ENCODE peak calls at places on chromosomes 4 and X, in nine cellular contexts. X is RCC 7860; O is Kasumi-1; G is stimulated activated CD8-positive, alpha-beta memory T cell treated with anti-CD3 and anti-CD28 coated beads, Interleukin-4, amount 100 ng/mL, for 1 hour; C is ELR; I is CD8-positive, alpha-beta memory T cell; J is MCF 10A; U is fibroblast of gingiva; Z is aorta. M is an unnamed sample.

GRCh38 chr4:102823897-102824296 is 3.5 kb downstream of the UBE2D3 start:
- DNase-seq in O (no peak), X (no peak), I (no peak), G (no peak), U (peak), Z (no peak), C (no peak), J (no peak), M (no peak)

GRCh38 chrX:52933976-52934703 is 24.2 kb downstream of the FAM156A start:
- DNase-seq in I (no peak), Z (no peak), O (no peak), U (no peak), J (no peak), G (no peak), X (peak), C (no peak), M (no peak)

GRCh38 chr4:30868257-30868656 is 148.1 kb downstream of the PCDH7 start:
- DNase-seq in X (no peak), Z (no peak), J (no peak), G (no peak), U (no peak), C (no peak), O (no peak), I (no peak), M (no peak)

GRCh38 chr4:8832130-8832930 is 39.3 kb downstream of the HMX1 start:
- DNase-seq in U (no peak), Z (peak), X (no peak), J (peak), G (no peak), O (no peak), C (no peak), I (no peak), M (no peak)

GRCh38 chrX:53288173-53288572 is 6.8 kb upstream of the IQSEC2 start:
- DNase-seq in Z (no peak), X (no peak), C (no peak), G (no peak), I (peak), J (no peak), U (peak), O (peak), M (peak)

GRCh38 chr4:126532527-126532926 is 1100.2 kb upstream of the INTU start:
- DNase-seq in G (no peak), J (no peak), I (no peak), O (no peak), Z (no peak), C (no peak), X (no peak), U (no peak), M (no peak)

GRCh38 chr4:176422511-176422910 is 102.7 kb downstream of the SPCS3 start:
- DNase-seq in G (no peak), I (no peak), Z (no peak), J (no peak), X (no peak), O (no peak), U (no peak), C (no peak), M (no peak)

GRCh38 chr4:116070283-116070682 is 956.9 kb upstream of the NDST4 start:
- DNase-seq in C (peak), J (no peak), Z (no peak), G (no peak), U (no peak), X (no peak), I (no peak), O (no peak), M (no peak)

GRCh38 chrX:40504801-40505605 is 75.8 kb upstream of the ATP6AP2 start:
- DNase-seq in J (peak), I (no peak), C (peak), G (no peak), X (peak), O (no peak), U (peak), Z (no peak), M (no peak)

GRCh38 chr4:157291071-157291470 is 70.5 kb downstream of the GRIA2 start:
- DNase-seq in Z (no peak), X (no peak), C (peak), J (no peak), O (no peak), I (no peak), G (no peak), U (no peak), M (no peak)

GRCh38 chr4:107148922-107149321 is 112.8 kb upstream of the DKK2 start:
- DNase-seq in O (no peak), U (no peak), X (no peak), G (no peak), J (no peak), C (no peak), Z (no peak), I (no peak), M (no peak)

GRCh38 chr4:145827885-145828284 is 110.7 kb downstream of the ZNF827 start:
- DNase-seq in U (no peak), C (no peak), Z (no peak), O (no peak), J (no peak), X (no peak), G (no peak), I (no peak), M (no peak)

GRCh38 chr4:125739760-125740159 is 425.0 kb downstream of the FAT4 start:
- DNase-seq in Z (no peak), J (no peak), C (no peak), U (no peak), O (no peak), I (no peak), G (no peak), X (no peak), M (no peak)

GRCh38 chrX:37959212-37960021 is 46.9 kb upstream of the SYTL5 start:
- DNase-seq in X (no peak), U (no peak), C (no peak), G (no peak), Z (no peak), I (no peak), O (no peak), J (no peak), M (no peak)

GRCh38 chrX:37781808-37782207 is 1.9 kb downstream of the CYBB start:
- DNase-seq in X (no peak), G (no peak), Z (no peak), O (no peak), U (no peak), I (no peak), J (no peak), C (no peak), M (no peak)

GRCh38 chr4:77021614-77022089 is 54.1 kb downstream of the CCNI start:
- DNase-seq in G (no peak), J (peak), O (no peak), U (peak), C (no peak), Z (no peak), X (no peak), I (no peak), M (no peak)

GRCh38 chr4:153267013-153267412 is 62.8 kb downstream of the TRIM2 start:
- DNase-seq in O (no peak), G (no peak), Z (no peak), J (peak), C (no peak), U (peak), I (no peak), X (no peak), M (no peak)

GRCh38 chr4:151038452-151039157 is 23.5 kb upstream of the LRBA start:
- DNase-seq in I (no peak), J (no peak), X (no peak), Z (no peak), C (no peak), U (no peak), G (no peak), O (no peak), M (no peak)

GRCh38 chr4:19945501-19945900 is 306.2 kb upstream of the SLIT2 start:
- DNase-seq in X (no peak), Z (no peak), O (no peak), G (no peak), U (peak), J (no peak), C (no peak), I (no peak), M (no peak)

GRCh38 chr4:44145868-44146267 is 302.7 kb downstream of the KCTD8 start:
- DNase-seq in X (no peak), I (no peak), U (no peak), G (no peak), J (peak), O (peak), C (peak), Z (no peak), M (no peak)

GRCh38 chrX:119455264-119455663 is 13.0 kb upstream of the SLC25A5 start:
- DNase-seq in I (no peak), O (no peak), U (peak), Z (no peak), G (no peak), J (peak), C (peak), X (no peak), M (no peak)

GRCh38 chr4:74451214-74451661 is 6.3 kb downstream of the AREG start:
- DNase-seq in J (peak), C (peak), U (peak), O (peak), X (peak), Z (no peak), I (no peak), G (no peak), M (no peak)

GRCh38 chrX:149497626-149498025 is 7.5 kb downstream of the IDS start:
- DNase-seq in G (no peak), U (peak), O (no peak), X (peak), C (peak), J (no peak), Z (no peak), I (no peak), M (no peak)

GRCh38 chrX:70527053-70527452 is 82.4 kb downstream of the DLG3 start:
- DNase-seq in J (no peak), I (no peak), U (no peak), G (no peak), X (peak), C (no peak), Z (no peak), O (no peak), M (no peak)

GRCh38 chr4:154186888-154187287 is 304.7 kb downstream of the DCHS2 start:
- DNase-seq in J (no peak), Z (no peak), X (no peak), C (no peak), U (no peak), I (no peak), G (no peak), O (no peak), M (no peak)

GRCh38 chr4:37995981-37996770 is 36.0 kb downstream of the PTTG2 start:
- DNase-seq in O (no peak), Z (peak), X (no peak), I (no peak), U (no peak), G (no peak), C (no peak), J (no peak), M (no peak)

GRCh38 chr4:150234246-150234645 is 156.0 kb downstream of the DCLK2 start:
- DNase-seq in I (no peak), G (no peak), J (no peak), C (peak), O (no peak), U (no peak), Z (no peak), X (peak), M (no peak)

GRCh38 chr4:66443020-66443419 is 772.7 kb upstream of the EPHA5 start:
- DNase-seq in Z (no peak), C (no peak), J (no peak), X (no peak), U (no peak), G (no peak), I (no peak), O (no peak), M (no peak)

GRCh38 chr4:174524242-174524641 is 2.0 kb upstream of the HPGD start:
- DNase-seq in J (no peak), Z (no peak), C (no peak), U (no peak), G (no peak), O (no peak), I (no peak), X (no peak), M (no peak)

GRCh38 chrX:30275498-30275897 is 28.6 kb downstream of the MAGEB1 start:
- DNase-seq in O (peak), G (no peak), C (peak), J (peak), X (peak), U (peak), I (no peak), Z (no peak), M (no peak)

GRCh38 chr4:153785830-153786721 is 2.8 kb downstream of the SFRP2 start:
- DNase-seq in I (no peak), O (peak), U (peak), X (peak), Z (no peak), G (no peak), J (peak), C (peak), M (no peak)

M was measured in BE2C.